ENCODE peak calls at places on chromosome 10, in ten cellular contexts. S is skeletal muscle cell; H is NB4; C is activated naive CD4-positive, alpha-beta T cell; X is dermis blood vessel endothelial cell; W is stimulated activated CD8-positive, alpha-beta memory T cell treated with anti-CD3 and anti-CD28 coated beads, Interleukin-12 subunit alpha, Interleukin-12 subunit beta, amount 100 ng/mL, for 1 hour; E is H1; U is EH; I is midbrain; Q is HT-29. L is an unnamed sample.

GRCh38 chr10:114374141-114374791 is 30.0 kb downstream of the AFAP1L2 start:
- DNase-seq in S (no peak), H (no peak), C (no peak), X (no peak), W (no peak), E (no peak), U (no peak), I (no peak), Q (no peak), L (no peak)

GRCh38 chr10:19738440-19738839 is 77.8 kb upstream of the PLXDC2 start:
- DNase-seq in S (no peak), H (no peak), C (no peak), X (no peak), W (no peak), E (no peak), U (no peak), I (no peak), Q (no peak), L (no peak)

GRCh38 chr10:101386659-101387259 is 32.8 kb downstream of the BTRC start:
- DNase-seq in S (no peak), H (no peak), C (no peak), X (no peak), W (no peak), E (no peak), U (no peak), I (no peak), Q (no peak), L (no peak)

GRCh38 chr10:103619424-103620356 is 126.2 kb downstream of the NEURL1 start:
- DNase-seq in S (no peak), H (no peak), C (no peak), X (no peak), W (no peak), E (no peak), U (no peak), I (no peak), Q (no peak), L (no peak)

GRCh38 chr10:30915141-30915540 is 116.5 kb downstream of the ZNF438 start:
- DNase-seq in S (peak; percentile 45), H (peak; percentile 53), C (no peak), X (no peak), W (no peak), E (no peak), U (peak; percentile 20), I (no peak), Q (no peak), L (no peak)

GRCh38 chr10:12579954-12580858 is 230.9 kb downstream of the CAMK1D start:
- DNase-seq in S (no peak), H (no peak), C (no peak), X (no peak), W (no peak), E (no peak), U (no peak), I (no peak), Q (no peak), L (peak; percentile 18)

GRCh38 chr10:127999291-127999690 is 92.4 kb downstream of the PTPRE start:
- DNase-seq in S (no peak), H (no peak), C (no peak), X (no peak), W (no peak), E (no peak), U (no peak), I (peak; percentile 62), Q (no peak), L (no peak)

GRCh38 chr10:6204063-6204340 is 1.3 kb downstream of the PFKFB3 start:
- DNase-seq in S (no peak), H (peak; percentile 8), C (peak; percentile 12), X (peak; percentile 35), W (peak; percentile 32), E (peak; percentile 71), U (no peak), I (no peak), Q (peak; percentile 24), L (no peak)

GRCh38 chr10:118970770-118971169 is 58.7 kb upstream of the NANOS1 start:
- DNase-seq in S (no peak), H (no peak), C (no peak), X (no peak), W (no peak), E (no peak), U (no peak), I (no peak), Q (no peak), L (no peak)

GRCh38 chr10:48466611-48467240 is 138.1 kb downstream of the ARHGAP22 start:
- DNase-seq in S (no peak), H (no peak), C (no peak), X (peak; percentile 26), W (no peak), E (peak; percentile 69), U (no peak), I (no peak), Q (no peak), L (no peak)

L was measured in GM18507.